ENCODE peak calls at places on chromosome 2, in nine cellular contexts. X is stimulated activated naive CD4-positive, alpha-beta T cell; T is aorta; Q is skeletal muscle cell; M is fibroblast of mammary gland; H is activated CD8-positive, alpha-beta memory T cell treated with anti-CD3 and anti-CD28 coated beads for 1 hour; S is AG04449; B is KBM-7; L is glomerular endothelial cell. F is an unnamed sample.

GRCh38 chr2:203871371-203871983 is 3.9 kb downstream of the CTLA4 start:
- DNase-seq in X (no peak), T (no peak), Q (no peak), M (no peak), H (no peak), S (no peak), B (no peak), L (no peak), F (no peak)

GRCh38 chr2:126317797-126318431 is 338.0 kb upstream of the GYPC start:
- DNase-seq in X (no peak), T (no peak), Q (no peak), M (peak), H (no peak), S (no peak), B (no peak), L (no peak), F (no peak)

GRCh38 chr2:39667881-39668276 is 2.2 kb downstream of the TMEM178A start:
- DNase-seq in X (no peak), T (no peak), Q (no peak), M (no peak), H (no peak), S (no peak), B (no peak), L (no peak), F (no peak)

GRCh38 chr2:74889159-74889558 is 55.2 kb downstream of the HK2 start:
- DNase-seq in X (no peak), T (no peak), Q (no peak), M (no peak), H (no peak), S (no peak), B (no peak), L (no peak), F (no peak)

GRCh38 chr2:15119722-15120175 is 441.4 kb downstream of the NBAS start:
- DNase-seq in X (no peak), T (no peak), Q (no peak), M (no peak), H (no peak), S (no peak), B (peak), L (no peak), F (no peak)

GRCh38 chr2:148987286-148987685 is 51.2 kb upstream of the LYPD6B start:
- DNase-seq in X (no peak), T (no peak), Q (no peak), M (no peak), H (no peak), S (no peak), B (no peak), L (no peak), F (no peak)

GRCh38 chr2:64793701-64794100 is 140.0 kb upstream of the SERTAD2 start:
- DNase-seq in X (no peak), T (no peak), Q (no peak), M (peak), H (no peak), S (no peak), B (no peak), L (no peak), F (peak)

GRCh38 chr2:240464514-240465241 is 29.2 kb downstream of the GPC1 start:
- DNase-seq in X (no peak), T (peak), Q (no peak), M (no peak), H (no peak), S (no peak), B (no peak), L (no peak), F (no peak)

GRCh38 chr2:135030826-135031225 is 16.4 kb downstream of the MAP3K19 start:
- DNase-seq in X (no peak), T (no peak), Q (no peak), M (peak), H (no peak), S (no peak), B (peak), L (no peak), F (peak)

GRCh38 chr2:227864161-227864756 is 7.2 kb upstream of the DAW1 start:
- DNase-seq in X (no peak), T (no peak), Q (peak), M (peak), H (no peak), S (no peak), B (no peak), L (no peak), F (peak)

GRCh38 chr2:8212239-8212638 is 469.6 kb upstream of the ID2 start:
- DNase-seq in X (no peak), T (no peak), Q (no peak), M (no peak), H (no peak), S (no peak), B (no peak), L (no peak), F (no peak)

GRCh38 chr2:191905336-191905735 is 58.4 kb upstream of the CAVIN2 start:
- DNase-seq in X (no peak), T (no peak), Q (no peak), M (no peak), H (no peak), S (no peak), B (no peak), L (no peak), F (no peak)

GRCh38 chr2:142033393-142033792 is 97.4 kb downstream of the LRP1B start:
- DNase-seq in X (no peak), T (no peak), Q (peak), M (no peak), H (no peak), S (no peak), B (no peak), L (no peak), F (no peak)

GRCh38 chr2:219060821-219061791 is at the start of gene IHH:
- DNase-seq in X (no peak), T (no peak), Q (no peak), M (no peak), H (no peak), S (no peak), B (no peak), L (no peak), F (no peak)

GRCh38 chr2:224126459-224126858 is 87.4 kb upstream of the SERPINE2 start:
- DNase-seq in X (no peak), T (no peak), Q (no peak), M (peak), H (no peak), S (no peak), B (no peak), L (no peak), F (no peak)